ENCODE peak calls at places on chromosomes 7 and 10, in seven cellular contexts. E is adipocyte; A is aorta; D is tibial nerve; V is IMR-90; S is tibial artery; I is CD4-positive, alpha-beta memory T cell. G is an unnamed sample.
A peak's percentile ranks its signal among the peaks of the same experiment; 100 is the strongest.

GRCh38 chr7:14666304-14666703 is 236.2 kb downstream of the DGKB start:
- DNase-seq in E (no peak), A (no peak), D (no peak), V (no peak), S (no peak), I (no peak), G (no peak)

GRCh38 chr10:48970654-48971053 is 31.0 kb upstream of the LRRC18 start:
- DNase-seq in E (no peak), A (no peak), D (no peak), V (no peak), S (no peak), I (no peak), G (no peak)

GRCh38 chr7:46747222-46747621 is 826.1 kb upstream of the IGFBP3 start:
- DNase-seq in E (no peak), A (no peak), D (no peak), V (no peak), S (no peak), I (no peak), G (no peak)

GRCh38 chr10:121753726-121754476 is 155.7 kb upstream of the FGFR2 start:
- DNase-seq in E (peak; percentile 48), A (no peak), D (no peak), V (peak; percentile 87), S (no peak), I (no peak), G (no peak)

GRCh38 chr7:40551685-40552576 is 417.1 kb downstream of the SUGCT start:
- DNase-seq in E (peak; percentile 65), A (no peak), D (no peak), V (peak; percentile 88), S (no peak), I (no peak), G (no peak)

GRCh38 chr7:32158751-32159360 is 88.6 kb upstream of the PDE1C start:
- DNase-seq in E (no peak), A (no peak), D (no peak), V (peak; percentile 38), S (no peak), I (no peak), G (no peak)

GRCh38 chr10:118958984-118959916 is 70.3 kb upstream of the NANOS1 start:
- DNase-seq in E (peak; percentile 74), A (no peak), D (peak; percentile 32), V (peak; percentile 25), S (peak; percentile 76), I (no peak), G (no peak)

GRCh38 chr7:103988468-103989199 is 824 bp downstream of the RELN start:
- DNase-seq in E (no peak), A (no peak), D (no peak), V (no peak), S (no peak), I (no peak), G (no peak)

GRCh38 chr7:70072220-70072619 is 473.9 kb downstream of the AUTS2 start:
- DNase-seq in E (peak; percentile 74), A (no peak), D (no peak), V (peak; percentile 3), S (no peak), I (no peak), G (no peak)

GRCh38 chr10:121596668-121597503 is 1.4 kb downstream of the FGFR2 start:
- DNase-seq in E (peak; percentile 35), A (peak; percentile 87), D (peak; percentile 23), V (no peak), S (peak; percentile 83), I (no peak), G (no peak)

GRCh38 chr7:7135074-7135473 is 47.3 kb upstream of the C1GALT1 start:
- DNase-seq in E (no peak), A (no peak), D (no peak), V (no peak), S (no peak), I (no peak), G (no peak)

GRCh38 chr7:141221007-141221612 is 147.2 kb downstream of the TMEM178B start:
- DNase-seq in E (no peak), A (no peak), D (no peak), V (no peak), S (no peak), I (no peak), G (no peak)

GRCh38 chr10:101451589-101452190 is 97.7 kb downstream of the BTRC start:
- DNase-seq in E (no peak), A (no peak), D (no peak), V (no peak), S (no peak), I (no peak), G (no peak)

DNA sequence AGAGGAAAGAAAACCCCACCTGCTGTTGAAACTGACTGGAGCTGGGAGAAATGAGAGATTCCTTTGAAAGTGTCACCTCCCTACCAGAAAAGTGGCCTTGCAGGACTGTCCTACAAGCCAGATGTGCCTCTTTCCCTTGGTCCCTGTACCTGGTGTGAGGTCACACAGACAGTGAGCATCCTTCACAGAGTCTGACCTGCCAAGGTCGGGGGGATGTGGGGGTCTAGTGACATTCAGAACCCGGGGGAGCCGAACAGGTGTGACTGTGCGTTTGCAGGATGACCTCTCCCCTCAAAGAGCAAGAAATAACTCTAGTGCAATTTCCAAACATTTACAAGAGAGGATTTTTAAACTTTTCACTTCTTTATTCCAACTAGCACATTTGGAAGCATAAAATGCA is 93.4 kb upstream of the ZNF479 start:
- DNase-seq in E (no peak), A (no peak), D (no peak), V (no peak), S (no peak), I (no peak), G (no peak)
- H3K9me3 ChIP-seq in E (peaks cover 15% of the 10 kb centered on the region), A (no peaks in the 10 kb centered on the region), D (peaks cover 33% of the 10 kb centered on the region), V (peaks cover 28% of the 10 kb centered on the region), S (no peaks in the 10 kb centered on the region), I (no peaks in the 10 kb centered on the region), G (peaks cover 7% of the 10 kb centered on the region)

GRCh38 chr10:123393170-123393569 is 239.0 kb downstream of the BUB3 start:
- DNase-seq in E (no peak), A (no peak), D (no peak), V (no peak), S (no peak), I (no peak), G (no peak)

GRCh38 chr10:123391275-123392028 is 237.2 kb downstream of the BUB3 start:
- DNase-seq in E (no peak), A (no peak), D (no peak), V (no peak), S (no peak), I (no peak), G (no peak)

GRCh38 chr10:123390874-123391273 is 236.7 kb downstream of the BUB3 start:
- DNase-seq in E (no peak), A (no peak), D (no peak), V (no peak), S (no peak), I (no peak), G (no peak)

GRCh38 chr10:123390332-123390731 is 236.1 kb downstream of the BUB3 start:
- DNase-seq in E (no peak), A (no peak), D (no peak), V (no peak), S (no peak), I (no peak), G (no peak)

DNA sequence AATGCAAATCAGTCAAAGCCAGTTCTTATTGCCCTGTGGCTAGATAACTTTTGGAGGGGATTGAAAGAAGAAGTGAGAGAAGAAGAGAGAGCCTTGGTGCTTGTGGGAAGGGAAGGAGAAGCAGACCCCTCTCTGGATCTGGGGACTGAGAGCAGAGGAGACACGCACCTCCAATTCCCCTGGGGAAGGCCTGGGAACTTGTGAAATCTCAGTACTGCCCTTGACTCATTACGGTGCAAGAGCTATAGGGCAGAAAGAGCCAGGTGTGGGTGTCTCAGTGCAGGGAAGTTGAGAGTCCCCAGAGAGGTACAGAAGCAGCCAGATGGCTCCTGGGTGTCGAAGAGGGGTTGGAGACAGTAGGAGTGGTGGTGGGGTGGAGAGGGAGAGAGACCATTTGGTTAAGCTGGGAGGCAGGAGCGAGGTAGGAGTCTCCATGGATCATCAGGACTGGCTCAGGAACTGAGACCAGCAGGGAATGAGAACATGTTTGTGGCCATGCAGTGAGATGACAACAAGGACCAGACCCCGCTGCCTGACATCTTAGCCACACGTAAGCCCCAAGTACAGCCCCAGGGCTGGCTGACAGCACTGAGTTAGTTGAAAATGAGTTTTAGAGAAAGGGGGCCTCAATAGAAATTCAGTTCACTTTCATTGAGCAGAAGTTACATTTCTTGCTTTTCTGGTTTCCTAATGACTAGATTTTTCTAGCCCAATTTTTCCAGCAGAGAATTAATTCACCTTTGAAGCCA is 238.2 kb downstream of the BUB3 start:
- DNase-seq in E (no peak), A (no peak), D (no peak), V (no peak), S (no peak), I (no peak), G (no peak)
- H3K9me3 ChIP-seq in E (no peaks in the 10 kb centered on the region), A (peaks cover 2% of the 10 kb centered on the region), D (peaks cover 9% of the 10 kb centered on the region), V (peaks cover 24% of the 10 kb centered on the region), S (no peaks in the 10 kb centered on the region), I (no peaks in the 10 kb centered on the region), G (no peaks in the 10 kb centered on the region)

GRCh38 chr10:133481086-133481643 is 27.4 kb downstream of the SCART1 start:
- DNase-seq in E (no peak), A (no peak), D (no peak), V (no peak), S (no peak), I (no peak), G (no peak)

GRCh38 chr10:133489816-133490588 is 36.3 kb downstream of the SCART1 start:
- DNase-seq in E (no peak), A (no peak), D (no peak), V (no peak), S (no peak), I (no peak), G (no peak)

GRCh38 chr10:133487085-133487484 is 33.3 kb downstream of the SCART1 start:
- DNase-seq in E (peak; percentile 3), A (no peak), D (no peak), V (no peak), S (no peak), I (no peak), G (no peak)

GRCh38 chr10:133481657-133482056 is 27.9 kb downstream of the SCART1 start:
- DNase-seq in E (no peak), A (no peak), D (no peak), V (no peak), S (no peak), I (no peak), G (no peak)

GRCh38 chr10:133484818-133485217 is 31.1 kb downstream of the SCART1 start:
- DNase-seq in E (peak; percentile 3), A (no peak), D (no peak), V (no peak), S (no peak), I (no peak), G (no peak)
- H3K9me3 ChIP-seq in E (peaks cover 51% of the 10 kb centered on the region), A (peaks cover 11% of the 10 kb centered on the region), D (peaks cover 69% of the 10 kb centered on the region), V (peaks cover 3% of the 10 kb centered on the region), S (peaks cover 6% of the 10 kb centered on the region), I (peaks cover 18% of the 10 kb centered on the region), G (peaks cover 3% of the 10 kb centered on the region)

GRCh38 chr10:111034598-111035310 is 42.1 kb upstream of the ADRA2A start:
- DNase-seq in E (peak; percentile 32), A (no peak), D (no peak), V (peak; percentile 34), S (no peak), I (no peak), G (no peak)

GRCh38 chr10:111035542-111035941 is 41.3 kb upstream of the ADRA2A start:
- DNase-seq in E (peak; percentile 32), A (no peak), D (no peak), V (peak; percentile 38), S (no peak), I (no peak), G (no peak)

GRCh38 chr10:111037868-111038267 is 39.0 kb upstream of the ADRA2A start:
- DNase-seq in E (peak; percentile 3), A (no peak), D (no peak), V (no peak), S (no peak), I (no peak), G (no peak)

GRCh38 chr10:111039522-111039921 is 37.3 kb upstream of the ADRA2A start:
- DNase-seq in E (no peak), A (no peak), D (no peak), V (no peak), S (no peak), I (no peak), G (no peak)
- H3K9me3 ChIP-seq in E (peaks cover 26% of the 10 kb centered on the region), A (peaks cover 8% of the 10 kb centered on the region), D (peaks cover 54% of the 10 kb centered on the region), V (peaks cover 7% of the 10 kb centered on the region), S (peaks cover 9% of the 10 kb centered on the region), I (peaks cover 5% of the 10 kb centered on the region), G (peaks cover 9% of the 10 kb centered on the region)